ENCODE peak calls at places on chromosomes 13 and 19, in ten cellular contexts. One of them, this sample, is unnamed.
A peak's percentile ranks its signal among the peaks of the same experiment; 100 is the strongest.

GRCh38 chr13:101654916-101655315 is 202.4 kb downstream of the ITGBL1 start:
- DNase-seq in neural crest cell: no peak
- DNase-seq in omental fat pad: no peak
- DNase-seq in tibial nerve: no peak
- DNase-seq in HFFc6: no peak
- DNase-seq in fibroblast of mammary gland: peak; percentile 71
- DNase-seq in H9: no peak
- DNase-seq in fibroblast of lung: peak; percentile 80
- DNase-seq in AG09309: no peak
- DNase-seq in tibial artery: no peak
- DNase-seq in this sample: no peak

GRCh38 chr13:75255653-75256052 is 226.3 kb downstream of the TBC1D4 start:
- DNase-seq in neural crest cell: no peak
- DNase-seq in omental fat pad: no peak
- DNase-seq in tibial nerve: no peak
- DNase-seq in HFFc6: no peak
- DNase-seq in fibroblast of mammary gland: no peak
- DNase-seq in H9: no peak
- DNase-seq in fibroblast of lung: peak; percentile 11
- DNase-seq in AG09309: no peak
- DNase-seq in tibial artery: no peak
- DNase-seq in this sample: no peak

GRCh38 chr19:7391218-7391670 is 42.5 kb downstream of the ARHGEF18 start:
- DNase-seq in neural crest cell: no peak
- DNase-seq in omental fat pad: no peak
- DNase-seq in tibial nerve: no peak
- DNase-seq in HFFc6: no peak
- DNase-seq in fibroblast of mammary gland: peak; percentile 89
- DNase-seq in H9: no peak
- DNase-seq in fibroblast of lung: peak; percentile 97
- DNase-seq in AG09309: no peak
- DNase-seq in tibial artery: no peak
- DNase-seq in this sample: no peak

GRCh38 chr13:114116734-114117133 is 15.7 kb downstream of the RASA3 start:
- DNase-seq in neural crest cell: no peak
- DNase-seq in omental fat pad: no peak
- DNase-seq in tibial nerve: no peak
- DNase-seq in HFFc6: no peak
- DNase-seq in fibroblast of mammary gland: no peak
- DNase-seq in H9: no peak
- DNase-seq in fibroblast of lung: no peak
- DNase-seq in AG09309: no peak
- DNase-seq in tibial artery: no peak
- DNase-seq in this sample: no peak

GRCh38 chr19:1811942-1812425 is at the start of gene ATP8B3:
- DNase-seq in neural crest cell: no peak
- DNase-seq in omental fat pad: no peak
- DNase-seq in tibial nerve: no peak
- DNase-seq in HFFc6: no peak
- DNase-seq in fibroblast of mammary gland: no peak
- DNase-seq in H9: no peak
- DNase-seq in fibroblast of lung: no peak
- DNase-seq in AG09309: no peak
- DNase-seq in tibial artery: no peak
- DNase-seq in this sample: no peak

GRCh38 chr19:1110809-1111640 is 7.2 kb downstream of the GPX4 start:
- DNase-seq in neural crest cell: no peak
- DNase-seq in omental fat pad: no peak
- DNase-seq in tibial nerve: no peak
- DNase-seq in HFFc6: no peak
- DNase-seq in fibroblast of mammary gland: no peak
- DNase-seq in H9: no peak
- DNase-seq in fibroblast of lung: no peak
- DNase-seq in AG09309: no peak
- DNase-seq in tibial artery: no peak
- DNase-seq in this sample: no peak

GRCh38 chr19:30253581-30253996 is 118.6 kb upstream of the ZNF536 start:
- DNase-seq in neural crest cell: no peak
- DNase-seq in omental fat pad: no peak
- DNase-seq in tibial nerve: no peak
- DNase-seq in HFFc6: no peak
- DNase-seq in fibroblast of mammary gland: peak; percentile 5
- DNase-seq in H9: no peak
- DNase-seq in fibroblast of lung: no peak
- DNase-seq in AG09309: no peak
- DNase-seq in tibial artery: no peak
- DNase-seq in this sample: no peak

GRCh38 chr13:28637714-28638355 is 21.1 kb upstream of the POMP start:
- DNase-seq in neural crest cell: no peak
- DNase-seq in omental fat pad: no peak
- DNase-seq in tibial nerve: no peak
- DNase-seq in HFFc6: no peak
- DNase-seq in fibroblast of mammary gland: no peak
- DNase-seq in H9: no peak
- DNase-seq in fibroblast of lung: no peak
- DNase-seq in AG09309: no peak
- DNase-seq in tibial artery: no peak
- DNase-seq in this sample: no peak

GRCh38 chr13:111166882-111167281 is 51.8 kb downstream of the ARHGEF7 start:
- DNase-seq in neural crest cell: no peak
- DNase-seq in omental fat pad: no peak
- DNase-seq in tibial nerve: no peak
- DNase-seq in HFFc6: no peak
- DNase-seq in fibroblast of mammary gland: no peak
- DNase-seq in H9: no peak
- DNase-seq in fibroblast of lung: no peak
- DNase-seq in AG09309: no peak
- DNase-seq in tibial artery: no peak
- DNase-seq in this sample: no peak

GRCh38 chr13:36124236-36124822 is 6.9 kb downstream of the DCLK1 start:
- DNase-seq in neural crest cell: no peak
- DNase-seq in omental fat pad: no peak
- DNase-seq in tibial nerve: no peak
- DNase-seq in HFFc6: peak; percentile 6
- DNase-seq in fibroblast of mammary gland: peak; percentile 75
- DNase-seq in H9: no peak
- DNase-seq in fibroblast of lung: peak; percentile 80
- DNase-seq in AG09309: peak; percentile 44
- DNase-seq in tibial artery: no peak
- DNase-seq in this sample: no peak

GRCh38 chr19:751501-752341 is 809 bp downstream of the MISP start:
- DNase-seq in neural crest cell: no peak
- DNase-seq in omental fat pad: no peak
- DNase-seq in tibial nerve: no peak
- DNase-seq in HFFc6: peak; percentile 84
- DNase-seq in fibroblast of mammary gland: peak; percentile 87
- DNase-seq in H9: peak; percentile 31
- DNase-seq in fibroblast of lung: peak; percentile 82
- DNase-seq in AG09309: peak; percentile 42
- DNase-seq in tibial artery: no peak
- DNase-seq in this sample: no peak

GRCh38 chr19:43664008-43664407 is 6.0 kb downstream of the PLAUR start:
- DNase-seq in neural crest cell: no peak
- DNase-seq in omental fat pad: no peak
- DNase-seq in tibial nerve: no peak
- DNase-seq in HFFc6: no peak
- DNase-seq in fibroblast of mammary gland: no peak
- DNase-seq in H9: no peak
- DNase-seq in fibroblast of lung: no peak
- DNase-seq in AG09309: no peak
- DNase-seq in tibial artery: peak; percentile 28
- DNase-seq in this sample: no peak

GRCh38 chr19:34402074-34402600 is 2.1 kb upstream of the PDCD2L start:
- DNase-seq in neural crest cell: no peak
- DNase-seq in omental fat pad: no peak
- DNase-seq in tibial nerve: no peak
- DNase-seq in HFFc6: no peak
- DNase-seq in fibroblast of mammary gland: no peak
- DNase-seq in H9: no peak
- DNase-seq in fibroblast of lung: no peak
- DNase-seq in AG09309: no peak
- DNase-seq in tibial artery: no peak
- DNase-seq in this sample: no peak

GRCh38 chr19:35645680-35646511 is 2.2 kb upstream of the COX6B1 start:
- DNase-seq in neural crest cell: no peak
- DNase-seq in omental fat pad: no peak
- DNase-seq in tibial nerve: no peak
- DNase-seq in HFFc6: no peak
- DNase-seq in fibroblast of mammary gland: no peak
- DNase-seq in H9: no peak
- DNase-seq in fibroblast of lung: no peak
- DNase-seq in AG09309: no peak
- DNase-seq in tibial artery: no peak
- DNase-seq in this sample: no peak

GRCh38 chr19:35643255-35644205 is 2.0 kb downstream of the ETV2 start:
- DNase-seq in neural crest cell: peak; percentile 76
- DNase-seq in omental fat pad: peak; percentile 55
- DNase-seq in tibial nerve: peak; percentile 41
- DNase-seq in HFFc6: peak; percentile 60
- DNase-seq in fibroblast of mammary gland: peak; percentile 62
- DNase-seq in H9: peak; percentile 94
- DNase-seq in fibroblast of lung: peak; percentile 76
- DNase-seq in AG09309: no peak
- DNase-seq in tibial artery: peak; percentile 71
- DNase-seq in this sample: peak; percentile 82

GRCh38 chr19:35642798-35643254 is 1.3 kb downstream of the ETV2 start:
- DNase-seq in neural crest cell: no peak
- DNase-seq in omental fat pad: no peak
- DNase-seq in tibial nerve: no peak
- DNase-seq in HFFc6: no peak
- DNase-seq in fibroblast of mammary gland: no peak
- DNase-seq in H9: no peak
- DNase-seq in fibroblast of lung: no peak
- DNase-seq in AG09309: no peak
- DNase-seq in tibial artery: no peak
- DNase-seq in this sample: no peak

GRCh38 chr19:35644206-35644986 is 2.9 kb downstream of the ETV2 start:
- DNase-seq in neural crest cell: peak; percentile 74
- DNase-seq in omental fat pad: peak; percentile 73
- DNase-seq in tibial nerve: peak; percentile 87
- DNase-seq in HFFc6: peak; percentile 89
- DNase-seq in fibroblast of mammary gland: peak; percentile 90
- DNase-seq in H9: peak; percentile 99
- DNase-seq in fibroblast of lung: peak; percentile 92
- DNase-seq in AG09309: peak; percentile 33
- DNase-seq in tibial artery: peak; percentile 96
- DNase-seq in this sample: peak; percentile 78

GRCh38 chr19:35644987-35645679 is 3.0 kb upstream of the COX6B1 start:
- DNase-seq in neural crest cell: peak; percentile 75
- DNase-seq in omental fat pad: peak; percentile 79
- DNase-seq in tibial nerve: peak; percentile 74
- DNase-seq in HFFc6: no peak
- DNase-seq in fibroblast of mammary gland: peak; percentile 47
- DNase-seq in H9: peak; percentile 93
- DNase-seq in fibroblast of lung: peak; percentile 31
- DNase-seq in AG09309: no peak
- DNase-seq in tibial artery: peak; percentile 88
- DNase-seq in this sample: peak; percentile 75
- TF ChIP-seq CTCF in neural crest cell: no peak
- TF ChIP-seq CTCF in omental fat pad: no peak
- TF ChIP-seq CTCF in tibial nerve: no peak
- TF ChIP-seq CTCF in HFFc6: no peak
- TF ChIP-seq CTCF in fibroblast of mammary gland: no peak
- TF ChIP-seq CTCF in H9: no peak
- TF ChIP-seq CTCF in fibroblast of lung: no peak
- TF ChIP-seq CTCF in AG09309: no peak
- TF ChIP-seq CTCF in tibial artery: no peak
- TF ChIP-seq CTCF in this sample: no peak

GRCh38 chr19:35556025-35556590 is 7.3 kb downstream of the ATP4A start:
- DNase-seq in neural crest cell: no peak
- DNase-seq in omental fat pad: no peak
- DNase-seq in tibial nerve: no peak
- DNase-seq in HFFc6: no peak
- DNase-seq in fibroblast of mammary gland: no peak
- DNase-seq in H9: no peak
- DNase-seq in fibroblast of lung: no peak
- DNase-seq in AG09309: no peak
- DNase-seq in tibial artery: no peak
- DNase-seq in this sample: no peak

GRCh38 chr19:35553385-35554000 is 8.1 kb downstream of the TMEM147 start:
- DNase-seq in neural crest cell: no peak
- DNase-seq in omental fat pad: no peak
- DNase-seq in tibial nerve: no peak
- DNase-seq in HFFc6: no peak
- DNase-seq in fibroblast of mammary gland: no peak
- DNase-seq in H9: no peak
- DNase-seq in fibroblast of lung: no peak
- DNase-seq in AG09309: no peak
- DNase-seq in tibial artery: no peak
- DNase-seq in this sample: no peak

GRCh38 chr19:35556846-35557538 is 6.5 kb downstream of the ATP4A start:
- DNase-seq in neural crest cell: no peak
- DNase-seq in omental fat pad: no peak
- DNase-seq in tibial nerve: no peak
- DNase-seq in HFFc6: no peak
- DNase-seq in fibroblast of mammary gland: no peak
- DNase-seq in H9: no peak
- DNase-seq in fibroblast of lung: no peak
- DNase-seq in AG09309: no peak
- DNase-seq in tibial artery: no peak
- DNase-seq in this sample: no peak

GRCh38 chr19:35554076-35554475 is 8.7 kb downstream of the TMEM147 start:
- DNase-seq in neural crest cell: no peak
- DNase-seq in omental fat pad: no peak
- DNase-seq in tibial nerve: no peak
- DNase-seq in HFFc6: no peak
- DNase-seq in fibroblast of mammary gland: no peak
- DNase-seq in H9: no peak
- DNase-seq in fibroblast of lung: no peak
- DNase-seq in AG09309: no peak
- DNase-seq in tibial artery: no peak
- DNase-seq in this sample: no peak

GRCh38 chr19:35555301-35556005 is 8.0 kb downstream of the ATP4A start:
- DNase-seq in neural crest cell: no peak
- DNase-seq in omental fat pad: no peak
- DNase-seq in tibial nerve: no peak
- DNase-seq in HFFc6: no peak
- DNase-seq in fibroblast of mammary gland: peak; percentile 52
- DNase-seq in H9: peak; percentile 74
- DNase-seq in fibroblast of lung: peak; percentile 22
- DNase-seq in AG09309: no peak
- DNase-seq in tibial artery: no peak
- DNase-seq in this sample: no peak
- TF ChIP-seq CTCF in neural crest cell: peak; percentile 38
- TF ChIP-seq CTCF in omental fat pad: no peak
- TF ChIP-seq CTCF in tibial nerve: no peak
- TF ChIP-seq CTCF in HFFc6: peak; percentile 55
- TF ChIP-seq CTCF in fibroblast of mammary gland: peak; percentile 35
- TF ChIP-seq CTCF in H9: peak; percentile 75
- TF ChIP-seq CTCF in fibroblast of lung: peak; percentile 32
- TF ChIP-seq CTCF in AG09309: peak; percentile 32
- TF ChIP-seq CTCF in tibial artery: no peak
- TF ChIP-seq CTCF in this sample: peak; percentile 30

GRCh38 chr13:49781791-49782190 is 10.7 kb downstream of the KPNA3 start:
- DNase-seq in neural crest cell: no peak
- DNase-seq in omental fat pad: no peak
- DNase-seq in tibial nerve: no peak
- DNase-seq in HFFc6: no peak
- DNase-seq in fibroblast of mammary gland: no peak
- DNase-seq in H9: no peak
- DNase-seq in fibroblast of lung: no peak
- DNase-seq in AG09309: no peak
- DNase-seq in tibial artery: no peak
- DNase-seq in this sample: no peak
- TF ChIP-seq CTCF in neural crest cell: no peak
- TF ChIP-seq CTCF in omental fat pad: no peak
- TF ChIP-seq CTCF in tibial nerve: no peak
- TF ChIP-seq CTCF in HFFc6: no peak
- TF ChIP-seq CTCF in fibroblast of mammary gland: no peak
- TF ChIP-seq CTCF in H9: no peak
- TF ChIP-seq CTCF in fibroblast of lung: no peak
- TF ChIP-seq CTCF in AG09309: no peak
- TF ChIP-seq CTCF in tibial artery: no peak
- TF ChIP-seq CTCF in this sample: no peak

GRCh38 chr19:5563008-5563431 is 4.7 kb downstream of the TINCR start:
- DNase-seq in neural crest cell: no peak
- DNase-seq in omental fat pad: no peak
- DNase-seq in tibial nerve: no peak
- DNase-seq in HFFc6: no peak
- DNase-seq in fibroblast of mammary gland: no peak
- DNase-seq in H9: peak; percentile 77
- DNase-seq in fibroblast of lung: no peak
- DNase-seq in AG09309: no peak
- DNase-seq in tibial artery: no peak
- DNase-seq in this sample: no peak
- TF ChIP-seq CTCF in neural crest cell: peak; percentile 34
- TF ChIP-seq CTCF in omental fat pad: no peak
- TF ChIP-seq CTCF in tibial nerve: no peak
- TF ChIP-seq CTCF in HFFc6: no peak
- TF ChIP-seq CTCF in fibroblast of mammary gland: no peak
- TF ChIP-seq CTCF in H9: peak; percentile 59
- TF ChIP-seq CTCF in fibroblast of lung: peak; percentile 1
- TF ChIP-seq CTCF in AG09309: no peak
- TF ChIP-seq CTCF in tibial artery: no peak
- TF ChIP-seq CTCF in this sample: no peak